ENCODE peak calls at places on chromosome 13, in ten cellular contexts. One of them, this sample, is unnamed.

GRCh38 chr13:109254271-109254670 is 532.1 kb downstream of the IRS2 start:
- DNase-seq in psoas muscle: no peak
- DNase-seq in B cell: no peak
- DNase-seq in AG04449: no peak
- DNase-seq in foreskin fibroblast: no peak
- DNase-seq in lower leg skin: no peak
- DNase-seq in mesothelial cell of epicardium: no peak
- DNase-seq in left ventricle myocardium inferior: no peak
- DNase-seq in RWPE1: no peak
- DNase-seq in body of pancreas: no peak
- DNase-seq in this sample: no peak

GRCh38 chr13:99067160-99067985 is 89.5 kb upstream of the DOCK9 start:
- DNase-seq in psoas muscle: no peak
- DNase-seq in B cell: no peak
- DNase-seq in AG04449: peak
- DNase-seq in foreskin fibroblast: peak
- DNase-seq in lower leg skin: no peak
- DNase-seq in mesothelial cell of epicardium: no peak
- DNase-seq in left ventricle myocardium inferior: no peak
- DNase-seq in RWPE1: peak
- DNase-seq in body of pancreas: no peak
- DNase-seq in this sample: no peak

GRCh38 chr13:111232191-111232590 is 88.3 kb upstream of the TEX29 start:
- DNase-seq in psoas muscle: no peak
- DNase-seq in B cell: no peak
- DNase-seq in AG04449: no peak
- DNase-seq in foreskin fibroblast: no peak
- DNase-seq in lower leg skin: no peak
- DNase-seq in mesothelial cell of epicardium: no peak
- DNase-seq in left ventricle myocardium inferior: no peak
- DNase-seq in RWPE1: no peak
- DNase-seq in body of pancreas: no peak
- DNase-seq in this sample: no peak

GRCh38 chr13:79492918-79493594 is 12.1 kb downstream of the NDFIP2 start:
- DNase-seq in psoas muscle: no peak
- DNase-seq in B cell: no peak
- DNase-seq in AG04449: no peak
- DNase-seq in foreskin fibroblast: no peak
- DNase-seq in lower leg skin: no peak
- DNase-seq in mesothelial cell of epicardium: no peak
- DNase-seq in left ventricle myocardium inferior: no peak
- DNase-seq in RWPE1: no peak
- DNase-seq in body of pancreas: no peak
- DNase-seq in this sample: no peak

GRCh38 chr13:24618219-24618955 is 61.8 kb upstream of the ATP12A start:
- DNase-seq in psoas muscle: no peak
- DNase-seq in B cell: peak
- DNase-seq in AG04449: no peak
- DNase-seq in foreskin fibroblast: no peak
- DNase-seq in lower leg skin: no peak
- DNase-seq in mesothelial cell of epicardium: no peak
- DNase-seq in left ventricle myocardium inferior: no peak
- DNase-seq in RWPE1: no peak
- DNase-seq in body of pancreas: no peak
- DNase-seq in this sample: peak

GRCh38 chr13:54433511-54434206 is 1405.0 kb downstream of the OLFM4 start:
- DNase-seq in psoas muscle: no peak
- DNase-seq in B cell: no peak
- DNase-seq in AG04449: no peak
- DNase-seq in foreskin fibroblast: no peak
- DNase-seq in lower leg skin: no peak
- DNase-seq in mesothelial cell of epicardium: no peak
- DNase-seq in left ventricle myocardium inferior: no peak
- DNase-seq in RWPE1: no peak
- DNase-seq in body of pancreas: peak
- DNase-seq in this sample: no peak

GRCh38 chr13:114072421-114072820 is 60.0 kb downstream of the RASA3 start:
- DNase-seq in psoas muscle: no peak
- DNase-seq in B cell: no peak
- DNase-seq in AG04449: no peak
- DNase-seq in foreskin fibroblast: no peak
- DNase-seq in lower leg skin: peak
- DNase-seq in mesothelial cell of epicardium: no peak
- DNase-seq in left ventricle myocardium inferior: no peak
- DNase-seq in RWPE1: no peak
- DNase-seq in body of pancreas: no peak
- DNase-seq in this sample: no peak

GRCh38 chr13:20305587-20305986 is 73.5 kb upstream of the GJB6 start:
- DNase-seq in psoas muscle: no peak
- DNase-seq in B cell: no peak
- DNase-seq in AG04449: no peak
- DNase-seq in foreskin fibroblast: no peak
- DNase-seq in lower leg skin: no peak
- DNase-seq in mesothelial cell of epicardium: no peak
- DNase-seq in left ventricle myocardium inferior: no peak
- DNase-seq in RWPE1: no peak
- DNase-seq in body of pancreas: no peak
- DNase-seq in this sample: no peak

GRCh38 chr13:35621989-35622388 is 145.5 kb upstream of the MAB21L1 start:
- DNase-seq in psoas muscle: no peak
- DNase-seq in B cell: no peak
- DNase-seq in AG04449: no peak
- DNase-seq in foreskin fibroblast: peak
- DNase-seq in lower leg skin: no peak
- DNase-seq in mesothelial cell of epicardium: no peak
- DNase-seq in left ventricle myocardium inferior: no peak
- DNase-seq in RWPE1: no peak
- DNase-seq in body of pancreas: no peak
- DNase-seq in this sample: no peak

GRCh38 chr13:50945669-50946068 is 36.1 kb downstream of the RNASEH2B start:
- DNase-seq in psoas muscle: no peak
- DNase-seq in B cell: no peak
- DNase-seq in AG04449: no peak
- DNase-seq in foreskin fibroblast: peak
- DNase-seq in lower leg skin: no peak
- DNase-seq in mesothelial cell of epicardium: no peak
- DNase-seq in left ventricle myocardium inferior: no peak
- DNase-seq in RWPE1: no peak
- DNase-seq in body of pancreas: no peak
- DNase-seq in this sample: no peak

GRCh38 chr13:55572862-55573261 is 1567.9 kb upstream of the PRR20A start:
- DNase-seq in psoas muscle: no peak
- DNase-seq in B cell: no peak
- DNase-seq in AG04449: no peak
- DNase-seq in foreskin fibroblast: no peak
- DNase-seq in lower leg skin: no peak
- DNase-seq in mesothelial cell of epicardium: no peak
- DNase-seq in left ventricle myocardium inferior: no peak
- DNase-seq in RWPE1: no peak
- DNase-seq in body of pancreas: no peak
- DNase-seq in this sample: no peak

DNA sequence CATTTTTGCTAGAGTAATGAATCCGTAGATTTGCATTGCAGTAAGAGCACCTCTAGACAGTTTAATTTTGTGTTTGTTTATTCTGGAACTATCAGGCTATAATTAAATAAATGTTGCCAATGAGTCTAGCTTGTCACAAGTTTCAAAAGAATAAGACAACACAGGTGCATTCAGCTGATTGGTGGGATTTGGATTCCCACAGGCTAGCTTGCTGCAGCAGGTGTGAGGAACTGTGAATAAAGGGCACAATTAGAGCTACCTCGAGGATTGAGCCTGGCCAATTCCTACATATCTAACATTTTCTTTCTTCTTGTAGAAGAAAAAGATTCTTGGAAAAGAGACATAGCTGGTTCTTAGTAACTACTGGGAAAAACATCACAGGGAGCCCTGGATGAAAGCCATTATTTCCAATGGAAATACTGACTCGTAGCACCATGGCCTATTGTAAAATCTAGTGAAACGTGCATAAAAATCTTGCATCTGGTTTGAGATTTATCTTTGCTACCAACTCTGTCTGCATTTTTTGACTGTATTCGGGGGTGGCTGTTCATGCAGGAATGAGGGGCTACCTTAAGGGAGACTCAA is 360.9 kb downstream of the FGF9 start:
- DNase-seq in psoas muscle: no peak
- DNase-seq in B cell: no peak
- DNase-seq in AG04449: no peak
- DNase-seq in foreskin fibroblast: no peak
- DNase-seq in lower leg skin: no peak
- DNase-seq in mesothelial cell of epicardium: no peak
- DNase-seq in left ventricle myocardium inferior: no peak
- DNase-seq in RWPE1: no peak
- DNase-seq in body of pancreas: peak
- DNase-seq in this sample: no peak
- TF ChIP-seq CTCF in psoas muscle: no peak
- TF ChIP-seq CTCF in B cell: no peak
- TF ChIP-seq CTCF in AG04449: no peak
- TF ChIP-seq CTCF in foreskin fibroblast: no peak
- TF ChIP-seq CTCF in lower leg skin: no peak
- TF ChIP-seq CTCF in mesothelial cell of epicardium: no peak
- TF ChIP-seq CTCF in left ventricle myocardium inferior: no peak
- TF ChIP-seq CTCF in RWPE1: no peak
- TF ChIP-seq CTCF in body of pancreas: no peak
- TF ChIP-seq CTCF in this sample: no peak

DNA sequence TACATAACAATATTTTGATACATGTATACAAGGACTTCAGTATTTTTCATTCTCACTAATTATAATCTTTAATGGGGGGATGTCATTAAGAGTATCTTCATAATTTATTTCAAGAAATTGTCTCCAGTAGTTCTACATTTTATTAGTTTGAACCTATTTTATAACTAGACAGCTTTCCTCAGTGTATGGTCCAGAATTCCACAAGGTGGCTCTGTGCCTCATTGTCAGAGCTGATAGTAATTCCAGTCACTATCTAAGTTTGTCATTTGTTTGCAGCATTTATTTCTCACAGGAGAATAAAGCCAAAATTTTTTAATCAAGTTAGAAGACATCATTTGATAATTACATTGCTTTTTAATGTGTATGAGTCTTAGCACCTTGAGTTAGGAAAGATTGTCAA is 1633.0 kb upstream of the PCDH20 start:
- DNase-seq in psoas muscle: no peak
- DNase-seq in B cell: no peak
- DNase-seq in AG04449: no peak
- DNase-seq in foreskin fibroblast: peak
- DNase-seq in lower leg skin: no peak
- DNase-seq in mesothelial cell of epicardium: no peak
- DNase-seq in left ventricle myocardium inferior: no peak
- DNase-seq in RWPE1: no peak
- DNase-seq in body of pancreas: no peak
- DNase-seq in this sample: no peak
- TF ChIP-seq CTCF in psoas muscle: no peak
- TF ChIP-seq CTCF in B cell: no peak
- TF ChIP-seq CTCF in AG04449: no peak
- TF ChIP-seq CTCF in foreskin fibroblast: no peak
- TF ChIP-seq CTCF in lower leg skin: no peak
- TF ChIP-seq CTCF in mesothelial cell of epicardium: no peak
- TF ChIP-seq CTCF in left ventricle myocardium inferior: no peak
- TF ChIP-seq CTCF in RWPE1: no peak
- TF ChIP-seq CTCF in body of pancreas: no peak
- TF ChIP-seq CTCF in this sample: no peak

GRCh38 chr13:101474419-101474957 is 22.0 kb downstream of the ITGBL1 start:
- DNase-seq in psoas muscle: no peak
- DNase-seq in B cell: no peak
- DNase-seq in AG04449: peak
- DNase-seq in foreskin fibroblast: peak
- DNase-seq in lower leg skin: no peak
- DNase-seq in mesothelial cell of epicardium: peak
- DNase-seq in left ventricle myocardium inferior: no peak
- DNase-seq in RWPE1: no peak
- DNase-seq in body of pancreas: peak
- DNase-seq in this sample: no peak
- TF ChIP-seq CTCF in psoas muscle: no peak
- TF ChIP-seq CTCF in B cell: no peak
- TF ChIP-seq CTCF in AG04449: peak
- TF ChIP-seq CTCF in foreskin fibroblast: peak
- TF ChIP-seq CTCF in lower leg skin: no peak
- TF ChIP-seq CTCF in mesothelial cell of epicardium: no peak
- TF ChIP-seq CTCF in left ventricle myocardium inferior: peak
- TF ChIP-seq CTCF in RWPE1: no peak
- TF ChIP-seq CTCF in body of pancreas: peak
- TF ChIP-seq CTCF in this sample: no peak

GRCh38 chr13:100646871-100647270 is 27.7 kb downstream of the TMTC4 start:
- DNase-seq in psoas muscle: no peak
- DNase-seq in B cell: no peak
- DNase-seq in AG04449: no peak
- DNase-seq in foreskin fibroblast: no peak
- DNase-seq in lower leg skin: no peak
- DNase-seq in mesothelial cell of epicardium: no peak
- DNase-seq in left ventricle myocardium inferior: no peak
- DNase-seq in RWPE1: no peak
- DNase-seq in body of pancreas: no peak
- DNase-seq in this sample: no peak

GRCh38 chr13:100644328-100644727 is 30.3 kb downstream of the TMTC4 start:
- DNase-seq in psoas muscle: no peak
- DNase-seq in B cell: no peak
- DNase-seq in AG04449: no peak
- DNase-seq in foreskin fibroblast: no peak
- DNase-seq in lower leg skin: no peak
- DNase-seq in mesothelial cell of epicardium: no peak
- DNase-seq in left ventricle myocardium inferior: no peak
- DNase-seq in RWPE1: no peak
- DNase-seq in body of pancreas: no peak
- DNase-seq in this sample: no peak

GRCh38 chr13:100648354-100648753 is 26.2 kb downstream of the TMTC4 start:
- DNase-seq in psoas muscle: no peak
- DNase-seq in B cell: no peak
- DNase-seq in AG04449: no peak
- DNase-seq in foreskin fibroblast: peak
- DNase-seq in lower leg skin: no peak
- DNase-seq in mesothelial cell of epicardium: no peak
- DNase-seq in left ventricle myocardium inferior: no peak
- DNase-seq in RWPE1: no peak
- DNase-seq in body of pancreas: no peak
- DNase-seq in this sample: no peak

GRCh38 chr13:100645382-100645781 is 29.2 kb downstream of the TMTC4 start:
- DNase-seq in psoas muscle: no peak
- DNase-seq in B cell: no peak
- DNase-seq in AG04449: no peak
- DNase-seq in foreskin fibroblast: no peak
- DNase-seq in lower leg skin: no peak
- DNase-seq in mesothelial cell of epicardium: no peak
- DNase-seq in left ventricle myocardium inferior: no peak
- DNase-seq in RWPE1: no peak
- DNase-seq in body of pancreas: no peak
- DNase-seq in this sample: no peak

DNA sequence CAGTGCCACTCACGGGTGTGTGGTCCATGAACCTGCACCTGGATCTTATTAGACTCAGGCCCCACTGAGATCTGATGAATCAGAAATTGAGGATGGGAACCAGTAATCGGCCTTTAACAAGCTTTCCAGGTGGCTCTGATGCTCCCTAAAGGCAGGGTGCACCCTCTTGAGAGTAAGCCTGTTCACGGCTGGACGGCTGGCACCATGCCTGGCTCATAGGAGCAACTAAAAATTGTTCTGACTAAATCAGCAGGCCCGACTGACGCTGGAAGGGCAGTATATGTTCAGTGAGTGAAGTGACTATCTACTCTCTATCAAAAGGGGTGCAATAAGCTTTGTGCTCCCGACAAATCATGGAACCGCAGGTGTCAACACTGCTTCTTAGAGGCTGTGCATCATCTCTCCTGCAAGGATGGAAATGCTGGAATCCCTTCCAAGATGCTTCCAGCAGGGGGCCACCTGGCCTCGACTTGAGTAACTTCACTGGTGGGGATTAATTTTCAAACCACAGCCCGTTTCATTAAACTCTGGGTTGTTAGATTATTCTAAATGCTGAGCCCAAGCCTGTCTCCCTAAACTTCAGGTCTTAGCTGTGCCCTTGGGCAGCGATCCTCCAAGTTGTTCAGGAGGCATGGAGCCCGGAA is 28.4 kb downstream of the TMTC4 start:
- DNase-seq in psoas muscle: no peak
- DNase-seq in B cell: no peak
- DNase-seq in AG04449: no peak
- DNase-seq in foreskin fibroblast: peak
- DNase-seq in lower leg skin: no peak
- DNase-seq in mesothelial cell of epicardium: no peak
- DNase-seq in left ventricle myocardium inferior: no peak
- DNase-seq in RWPE1: peak
- DNase-seq in body of pancreas: peak
- DNase-seq in this sample: no peak
- TF ChIP-seq CTCF in psoas muscle: no peak
- TF ChIP-seq CTCF in B cell: no peak
- TF ChIP-seq CTCF in AG04449: peak
- TF ChIP-seq CTCF in foreskin fibroblast: peak
- TF ChIP-seq CTCF in lower leg skin: no peak
- TF ChIP-seq CTCF in mesothelial cell of epicardium: peak
- TF ChIP-seq CTCF in left ventricle myocardium inferior: peak
- TF ChIP-seq CTCF in RWPE1: no peak
- TF ChIP-seq CTCF in body of pancreas: peak
- TF ChIP-seq CTCF in this sample: no peak

This sample was measured in GM13976.